ENCODE peak calls at places on chromosomes 1 and 21, in five cellular contexts. C, S, F, Z and R are unnamed samples.

GRCh38 chr1:7474143-7474490 is 297.0 kb upstream of the VAMP3 start:
- DNase-seq in C (no peak), S (no peak), F (no peak), Z (no peak), R (no peak)

GRCh38 chr1:112133487-112133886 is 144.0 kb upstream of the KCND3 start:
- DNase-seq in C (no peak), S (no peak), F (no peak), Z (no peak), R (no peak)

GRCh38 chr1:5500541-5500940 is 491.7 kb downstream of the NPHP4 start:
- DNase-seq in C (no peak), S (no peak), F (no peak), Z (no peak), R (no peak)

GRCh38 chr1:114505148-114505561 is 5.8 kb downstream of the TRIM33 start:
- DNase-seq in C (no peak), S (no peak), F (no peak), Z (no peak), R (no peak)

GRCh38 chr21:45846373-45847160 is 135.0 kb upstream of the COL6A1 start:
- DNase-seq in C (no peak), S (no peak), F (no peak), Z (no peak), R (no peak)

GRCh38 chr1:44500181-44501021 is 95.3 kb downstream of the RNF220 start:
- DNase-seq in C (peak), S (no peak), F (no peak), Z (peak), R (no peak)

GRCh38 chr1:163315773-163316374 is 5.9 kb upstream of the NUF2 start:
- DNase-seq in C (peak), S (no peak), F (no peak), Z (no peak), R (no peak)

GRCh38 chr21:43367859-43368258 is 59.1 kb downstream of the SIK1 start:
- DNase-seq in C (no peak), S (no peak), F (no peak), Z (no peak), R (no peak)

GRCh38 chr1:109762821-109763645 is 690 bp downstream of the EPS8L3 start:
- DNase-seq in C (no peak), S (peak), F (no peak), Z (no peak), R (no peak)

GRCh38 chr1:19149736-19150135 is 60.3 kb downstream of the UBR4 start:
- DNase-seq in C (no peak), S (no peak), F (no peak), Z (no peak), R (no peak)

GRCh38 chr21:26811031-26811430 is 34.2 kb downstream of the ADAMTS1 start:
- DNase-seq in C (no peak), S (no peak), F (no peak), Z (no peak), R (no peak)

GRCh38 chr1:161427733-161428516 is 60.2 kb upstream of the CFAP126 start:
- DNase-seq in C (peak), S (peak), F (no peak), Z (peak), R (no peak)

GRCh38 chr1:180360333-180361075 is 130.4 kb downstream of the LHX4 start:
- DNase-seq in C (no peak), S (no peak), F (no peak), Z (no peak), R (no peak)

GRCh38 chr1:76465030-76465429 is 390.5 kb downstream of the ST6GALNAC3 start:
- DNase-seq in C (no peak), S (no peak), F (no peak), Z (no peak), R (no peak)
- TF ChIP-seq TAF1 in C (no peak), S (no peak), F (no peak), Z (no peak), R (no peak)

DNA sequence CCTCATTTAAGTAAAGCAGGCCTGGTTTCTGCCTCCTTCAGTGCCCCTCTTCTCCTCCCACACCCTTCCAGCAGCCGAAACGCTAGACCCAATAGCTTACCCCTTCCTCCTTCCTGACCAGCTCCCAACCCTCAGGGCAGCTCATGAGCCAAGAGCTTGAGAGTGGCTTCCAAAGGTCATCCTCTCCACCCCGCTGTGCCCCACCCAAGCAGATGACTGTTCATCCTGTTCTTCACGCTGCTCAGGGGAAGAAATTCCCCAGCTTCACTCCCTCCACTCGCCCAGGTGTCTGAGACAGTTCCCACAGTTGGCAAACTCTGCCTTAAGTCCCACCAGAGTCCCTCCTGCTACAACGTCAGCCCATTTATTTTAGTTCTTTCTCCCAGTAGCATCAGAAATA is 23.4 kb downstream of the ARHGEF19 start:
- DNase-seq in C (no peak), S (no peak), F (no peak), Z (no peak), R (no peak)
- TF ChIP-seq POLR2A in C (no peak), S (no peak), F (no peak), Z (no peak), R (no peak)

GRCh38 chr1:234977891-234978396 is 150.7 kb downstream of the TOMM20 start:
- DNase-seq in C (peak), S (no peak), F (no peak), Z (no peak), R (no peak)
- TF ChIP-seq TAF1 in C (no peak), S (no peak), F (no peak), Z (no peak), R (no peak)

GRCh38 chr1:30762152-30762930 is 4.8 kb upstream of the LAPTM5 start:
- DNase-seq in C (no peak), S (no peak), F (no peak), Z (no peak), R (no peak)
- TF ChIP-seq POLR2A in C (no peak), S (no peak), F (no peak), Z (no peak), R (peak)

DNA sequence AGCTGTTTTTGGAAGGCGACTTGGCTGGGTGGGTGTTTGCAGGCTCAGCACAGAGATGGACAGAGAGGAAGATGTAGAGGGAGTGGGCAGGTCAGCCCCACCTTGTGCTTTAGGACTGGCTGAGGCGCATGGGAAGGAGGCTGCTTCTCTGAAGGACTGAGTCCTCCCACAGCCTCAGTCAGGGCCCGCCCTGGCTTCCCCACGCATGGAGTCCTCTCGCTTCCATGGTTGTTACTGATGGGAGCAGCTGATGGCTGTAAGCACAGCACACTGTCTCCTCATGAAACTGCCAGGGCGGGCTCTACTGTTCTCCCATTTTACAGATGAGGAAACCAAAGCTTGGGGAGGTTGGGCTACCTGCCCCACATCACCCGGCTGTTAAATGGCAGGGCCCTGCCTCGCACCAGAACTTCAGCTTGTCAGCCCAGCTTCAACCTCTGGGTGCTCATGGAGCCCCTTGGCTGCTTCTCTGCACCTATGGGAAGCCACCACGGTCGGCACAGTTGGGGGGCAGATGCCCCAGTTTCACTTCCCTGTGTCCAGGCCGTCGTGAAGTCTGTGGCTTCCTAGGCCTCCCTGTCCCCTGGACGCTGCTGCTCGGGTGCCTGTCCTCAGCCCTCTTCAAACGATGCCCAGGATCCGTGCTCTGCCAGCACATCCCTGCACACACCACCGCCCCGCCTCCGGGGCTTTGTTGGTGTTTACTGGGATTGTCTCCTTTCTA is 2.4 kb downstream of the TMEM201 start:
- DNase-seq in C (no peak), S (no peak), F (peak), Z (no peak), R (peak)
- TF ChIP-seq TAF1 in C (no peak), S (no peak), F (no peak), Z (no peak), R (no peak)

DNA sequence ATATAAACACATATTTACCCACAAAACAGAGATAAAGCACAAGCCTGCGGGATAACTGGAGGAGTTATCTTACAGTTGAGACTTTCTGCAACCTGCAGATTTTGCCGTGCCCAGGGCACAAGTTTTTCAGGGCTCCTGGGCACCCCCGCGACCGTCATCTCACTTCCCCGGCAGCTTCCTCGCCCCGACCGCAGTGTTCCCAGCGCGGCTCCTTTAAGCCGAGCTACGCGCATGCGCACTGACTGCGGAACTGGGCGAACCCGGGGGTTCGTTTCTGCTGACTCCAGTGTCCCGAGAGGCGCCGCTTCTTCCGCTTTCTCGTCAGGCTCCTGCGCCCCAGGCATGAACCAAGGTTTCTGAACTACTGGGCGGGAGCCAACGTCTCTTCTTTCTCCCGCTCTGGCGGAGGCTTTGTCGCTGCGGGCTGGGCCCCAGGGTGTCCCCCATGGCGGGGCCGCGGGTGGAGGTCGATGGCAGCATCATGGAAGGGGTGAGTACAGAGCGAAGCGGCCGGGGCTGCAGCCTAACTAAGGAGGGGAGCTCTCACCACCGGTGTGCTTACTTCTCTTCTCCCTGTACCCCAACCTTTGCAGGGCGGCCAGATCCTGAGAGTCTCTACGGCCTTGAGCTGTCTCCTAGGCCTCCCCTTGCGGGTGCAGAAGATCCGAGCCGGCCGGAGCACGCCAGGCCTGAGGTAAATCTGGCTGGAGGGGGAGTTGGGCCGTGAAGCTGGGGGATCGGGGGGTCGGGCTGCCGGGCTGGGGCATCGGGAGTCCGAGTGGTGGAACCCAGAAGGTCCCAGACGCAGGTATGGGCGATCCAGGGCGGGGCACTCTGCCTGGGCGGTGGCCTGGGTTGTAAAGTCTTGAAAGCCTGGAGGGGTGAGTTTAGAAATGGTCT is at the start of gene RTCA:
- DNase-seq in C (peak), S (peak), F (peak), Z (peak), R (peak)
- TF ChIP-seq POLR2A in C (peak), S (peak), F (peak), Z (peak), R (peak)

DNA sequence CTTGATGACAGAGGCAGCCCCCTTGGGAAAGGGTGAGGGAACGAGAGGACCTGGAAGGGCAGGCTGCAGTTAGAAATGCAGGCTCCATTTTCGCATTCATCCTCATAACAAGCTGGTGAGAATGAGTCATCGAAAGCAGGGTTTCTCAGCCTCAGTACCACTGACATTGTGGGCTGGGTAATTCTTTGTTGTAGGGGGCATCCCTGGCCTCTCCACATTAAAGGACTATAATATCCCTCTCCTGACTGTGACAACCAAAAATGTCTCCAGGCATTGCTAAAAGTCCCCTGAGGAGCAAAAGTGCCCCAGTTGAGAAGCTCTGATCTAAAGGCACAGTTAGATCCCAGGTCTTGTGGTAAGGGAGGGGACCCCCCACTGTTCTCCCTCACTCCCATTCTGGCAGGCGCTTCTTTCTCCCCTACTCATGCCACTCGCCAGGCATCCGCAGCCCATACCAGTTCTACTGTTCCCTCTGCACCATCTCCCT is 20.4 kb downstream of the KCNN3 start:
- DNase-seq in C (no peak), S (no peak), F (no peak), Z (no peak), R (no peak)
- TF ChIP-seq TAF1 in C (no peak), S (no peak), F (no peak), Z (no peak), R (no peak)